ENCODE peak calls at places on chromosomes 7 and 10, in seven cellular contexts. X is neuronal stem cell, V is trophoblast cell, S is IMR-90, K is H9, A is mesendoderm, T is H1. P is an unnamed sample.

GRCh38 chr7:144144426-144144825 is 21.4 kb downstream of the OR2A14 start:
- DNase-seq in X (no peak), V (no peak), S (no peak), K (no peak), A (no peak), T (no peak), P (no peak)

GRCh38 chr7:107712025-107712424 is 31.9 kb upstream of the CBLL1 start:
- DNase-seq in X (no peak), V (no peak), S (no peak), K (no peak), A (no peak), T (no peak), P (no peak)

GRCh38 chr10:78335691-78336401 is 302.2 kb downstream of the RPS24 start:
- DNase-seq in X (no peak), V (no peak), S (peak), K (peak), A (no peak), T (no peak), P (no peak)

GRCh38 chr7:42198296-42198695 is 38.7 kb downstream of the GLI3 start:
- DNase-seq in X (no peak), V (peak), S (no peak), K (no peak), A (no peak), T (no peak), P (no peak)

GRCh38 chr7:26375604-26376207 is 84.0 kb downstream of the SNX10 start:
- DNase-seq in X (peak), V (no peak), S (no peak), K (no peak), A (peak), T (no peak), P (no peak)

GRCh38 chr10:124688889-124689670 is 55.1 kb downstream of the FAM53B start:
- DNase-seq in X (no peak), V (no peak), S (no peak), K (no peak), A (peak), T (no peak), P (no peak)

GRCh38 chr10:48271323-48271722 is 3.2 kb downstream of the FRMPD2 start:
- DNase-seq in X (no peak), V (no peak), S (no peak), K (no peak), A (no peak), T (no peak), P (no peak)

GRCh38 chr7:124812764-124813163 is 47.2 kb upstream of the GPR37 start:
- DNase-seq in X (no peak), V (no peak), S (no peak), K (no peak), A (no peak), T (no peak), P (no peak)

GRCh38 chr10:98267894-98268693 is at the start of gene LOXL4:
- DNase-seq in X (peak), V (peak), S (no peak), K (no peak), A (no peak), T (no peak), P (peak)

GRCh38 chr7:36823353-36823752 is 99.1 kb upstream of the AOAH start:
- DNase-seq in X (no peak), V (no peak), S (no peak), K (no peak), A (no peak), T (no peak), P (no peak)

GRCh38 chr7:17971392-17971791 is 31.1 kb upstream of the SNX13 start:
- DNase-seq in X (no peak), V (no peak), S (peak), K (no peak), A (no peak), T (no peak), P (peak)

GRCh38 chr10:23478570-23478969 is 39.7 kb downstream of the OTUD1 start:
- DNase-seq in X (no peak), V (no peak), S (no peak), K (no peak), A (no peak), T (no peak), P (no peak)

GRCh38 chr7:116805100-116805544 is 57.3 kb upstream of the CAPZA2 start:
- DNase-seq in X (no peak), V (no peak), S (peak), K (no peak), A (no peak), T (no peak), P (no peak)

GRCh38 chr7:64099656-64100531 is 54.7 kb downstream of the ZNF727 start:
- DNase-seq in X (no peak), V (no peak), S (no peak), K (no peak), A (no peak), T (no peak), P (no peak)

GRCh38 chr7:105224884-105225651 is 163.7 kb downstream of the SRPK2 start:
- DNase-seq in X (no peak), V (peak), S (peak), K (no peak), A (peak), T (no peak), P (peak)

GRCh38 chr10:7513936-7514335 is 103.1 kb upstream of the SFMBT2 start:
- DNase-seq in X (no peak), V (no peak), S (no peak), K (no peak), A (peak), T (no peak), P (no peak)

GRCh38 chr7:23394828-23395227 is 75.5 kb downstream of the IGF2BP3 start:
- DNase-seq in X (no peak), V (no peak), S (peak), K (no peak), A (no peak), T (no peak), P (no peak)

GRCh38 chr7:129843982-129844840 is 108.5 kb downstream of the UBE2H start:
- DNase-seq in X (no peak), V (no peak), S (no peak), K (no peak), A (peak), T (no peak), P (no peak)

GRCh38 chr10:124728071-124728829 is 15.9 kb downstream of the FAM53B start:
- DNase-seq in X (no peak), V (peak), S (peak), K (no peak), A (peak), T (no peak), P (peak)

GRCh38 chr10:97007417-97007816 is 175.3 kb downstream of the LCOR start:
- DNase-seq in X (no peak), V (no peak), S (no peak), K (no peak), A (no peak), T (no peak), P (no peak)

GRCh38 chr7:853366-854117 is 21.3 kb downstream of the SUN1 start:
- DNase-seq in X (no peak), V (no peak), S (no peak), K (no peak), A (no peak), T (no peak), P (no peak)

GRCh38 chr10:82191653-82192052 is 316.7 kb downstream of the NRG3 start:
- DNase-seq in X (no peak), V (no peak), S (no peak), K (no peak), A (no peak), T (no peak), P (no peak)

GRCh38 chr10:18523025-18523424 is 128.4 kb downstream of the NSUN6 start:
- DNase-seq in X (no peak), V (no peak), S (peak), K (no peak), A (no peak), T (no peak), P (peak)

GRCh38 chr10:128854965-128855364 is 612.1 kb upstream of the MGMT start:
- DNase-seq in X (peak), V (no peak), S (no peak), K (no peak), A (peak), T (no peak), P (no peak)

GRCh38 chr10:108204528-108205313 is 1040.2 kb upstream of the SORCS1 start:
- DNase-seq in X (peak), V (peak), S (no peak), K (peak), A (peak), T (peak), P (no peak)

GRCh38 chr7:138752568-138753518 is 45.0 kb upstream of the TMEM213 start:
- DNase-seq in X (no peak), V (peak), S (peak), K (no peak), A (peak), T (no peak), P (no peak)

GRCh38 chr10:24857001-24857695 is 95.3 kb downstream of the PRTFDC1 start:
- DNase-seq in X (no peak), V (no peak), S (no peak), K (no peak), A (no peak), T (no peak), P (no peak)

GRCh38 chr7:64618785-64619456 is 47.0 kb upstream of the ZNF107 start:
- DNase-seq in X (no peak), V (peak), S (peak), K (no peak), A (peak), T (no peak), P (peak)

DNA sequence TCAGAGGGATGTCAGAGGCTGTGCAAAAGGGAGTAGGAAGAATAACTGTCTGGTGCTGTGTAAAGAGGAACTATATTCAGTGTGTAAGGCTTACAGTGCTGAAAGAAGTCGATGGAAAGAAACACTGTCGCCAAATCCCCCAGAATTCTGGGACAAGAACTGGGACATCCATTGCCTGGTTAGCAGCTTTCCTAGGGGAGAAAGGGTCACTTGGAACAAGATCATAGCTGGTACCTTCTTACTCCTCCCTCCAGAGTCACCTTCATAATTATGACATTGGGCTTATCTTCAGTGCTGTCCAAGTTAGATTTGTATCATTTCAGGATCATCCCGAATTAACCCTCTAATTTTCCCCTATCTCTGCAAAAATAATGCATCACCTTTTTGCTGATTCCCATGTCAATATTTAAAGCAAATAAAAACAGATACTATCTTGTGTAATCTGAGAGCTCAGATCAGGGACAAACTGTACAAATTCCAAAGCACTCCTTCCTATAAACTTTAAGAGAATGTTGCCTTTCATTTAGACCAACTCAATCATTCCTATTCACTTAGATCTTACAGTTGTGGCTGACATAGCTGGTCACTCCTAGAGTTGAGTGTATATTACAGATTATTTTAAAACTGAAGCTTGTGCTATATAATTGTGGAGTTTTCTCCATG is 96.5 kb downstream of the DNAH11 start:
- DNase-seq in X (no peak), V (peak), S (no peak), K (no peak), A (no peak), T (no peak), P (no peak)
- H4K8ac ChIP-seq in X (no peak), V (no peak), S (no peak), K (no peak), A (no peak), T (no peak), P (no peak)

GRCh38 chr7:156827587-156828203 is 65.3 kb downstream of the LMBR1 start:
- DNase-seq in X (no peak), V (peak), S (peak), K (no peak), A (peak), T (no peak), P (peak)
- H4K8ac ChIP-seq in X (no peak), V (no peak), S (no peak), K (no peak), A (no peak), T (no peak), P (no peak)

DNA sequence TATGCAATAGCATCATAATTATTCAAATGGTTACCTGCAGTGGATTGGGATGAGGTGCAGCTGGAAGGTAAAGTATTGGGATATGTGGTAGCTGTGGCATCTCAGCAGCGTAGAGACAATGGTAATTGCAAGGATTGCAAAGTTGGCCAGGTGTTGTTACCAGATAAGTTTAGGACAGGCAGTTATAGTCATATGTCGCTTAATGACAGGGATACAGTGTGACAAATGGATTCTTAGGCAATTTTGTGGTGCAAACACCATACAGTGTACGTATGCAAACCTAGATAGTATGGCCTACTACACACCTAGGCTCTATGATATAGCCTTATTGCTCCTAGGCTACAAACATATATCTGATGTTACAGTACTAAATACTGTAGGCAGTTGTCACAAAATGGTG is 163.5 kb upstream of the LYZL2 start:
- DNase-seq in X (no peak), V (peak), S (no peak), K (no peak), A (no peak), T (no peak), P (no peak)
- H4K8ac ChIP-seq in X (no peak), V (no peak), S (no peak), K (no peak), A (no peak), T (no peak), P (no peak)

GRCh38 chr7:1950623-1951523 is 280.8 kb downstream of the ELFN1 start:
- DNase-seq in X (no peak), V (no peak), S (peak), K (no peak), A (no peak), T (no peak), P (no peak)

GRCh38 chr7:1948887-1949680 is 279.0 kb downstream of the ELFN1 start:
- DNase-seq in X (no peak), V (no peak), S (no peak), K (no peak), A (no peak), T (no peak), P (no peak)

GRCh38 chr7:1950066-1950622 is 280.1 kb downstream of the ELFN1 start:
- DNase-seq in X (no peak), V (no peak), S (no peak), K (no peak), A (no peak), T (no peak), P (no peak)

GRCh38 chr7:1948377-1948796 is 278.3 kb downstream of the ELFN1 start:
- DNase-seq in X (no peak), V (no peak), S (no peak), K (no peak), A (no peak), T (no peak), P (no peak)

GRCh38 chr7:1949681-1950055 is 279.6 kb downstream of the ELFN1 start:
- DNase-seq in X (no peak), V (no peak), S (no peak), K (no peak), A (no peak), T (no peak), P (no peak)
- H4K8ac ChIP-seq in X (no peak), V (no peak), S (no peak), K (no peak), A (no peak), T (no peak), P (no peak)

GRCh38 chr7:4017785-4018184 is 664.3 kb upstream of the FOXK1 start:
- DNase-seq in X (no peak), V (no peak), S (no peak), K (no peak), A (no peak), T (no peak), P (no peak)
- H4K8ac ChIP-seq in X (no peak), V (no peak), S (no peak), K (no peak), A (no peak), T (no peak), P (no peak)

DNA sequence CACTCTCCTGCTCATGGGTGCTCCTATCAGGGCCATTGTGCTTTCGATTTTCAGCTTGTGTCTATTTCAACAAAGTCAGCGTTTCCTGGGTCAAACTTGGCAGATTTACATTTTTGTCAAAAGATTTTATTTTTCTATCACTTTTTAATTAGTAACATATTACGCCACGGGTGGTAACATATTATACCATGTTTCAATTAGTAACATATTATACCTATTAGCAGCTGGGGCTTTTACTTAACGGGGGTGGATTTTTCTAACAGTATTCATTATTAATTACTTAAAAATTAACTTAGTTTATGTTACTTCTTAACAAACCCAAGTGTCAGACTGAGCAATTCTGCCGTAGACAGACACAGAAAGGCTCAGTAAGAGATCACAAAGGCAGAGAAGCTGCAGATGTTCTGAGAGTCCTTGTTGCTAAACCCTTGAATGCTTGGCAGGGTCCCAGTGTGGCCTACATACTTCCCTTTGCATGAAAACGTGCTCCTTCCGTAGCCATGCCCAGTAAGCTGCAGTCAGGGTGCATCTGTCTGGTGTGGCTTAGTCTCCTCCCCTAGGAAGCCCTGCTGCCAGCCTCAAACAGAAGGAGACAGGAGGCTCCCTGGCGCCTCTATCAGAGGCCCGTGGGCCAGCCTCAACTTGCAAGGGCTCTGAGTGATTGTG is 263.1 kb upstream of the CXCL12 start:
- DNase-seq in X (no peak), V (no peak), S (peak), K (no peak), A (no peak), T (no peak), P (no peak)
- H4K8ac ChIP-seq in X (no peak), V (no peak), S (no peak), K (no peak), A (no peak), T (no peak), P (no peak)

GRCh38 chr7:141265668-141266067 is 191.8 kb downstream of the TMEM178B start:
- DNase-seq in X (no peak), V (no peak), S (no peak), K (no peak), A (no peak), T (no peak), P (no peak)
- H4K8ac ChIP-seq in X (no peak), V (no peak), S (no peak), K (no peak), A (no peak), T (no peak), P (no peak)

DNA sequence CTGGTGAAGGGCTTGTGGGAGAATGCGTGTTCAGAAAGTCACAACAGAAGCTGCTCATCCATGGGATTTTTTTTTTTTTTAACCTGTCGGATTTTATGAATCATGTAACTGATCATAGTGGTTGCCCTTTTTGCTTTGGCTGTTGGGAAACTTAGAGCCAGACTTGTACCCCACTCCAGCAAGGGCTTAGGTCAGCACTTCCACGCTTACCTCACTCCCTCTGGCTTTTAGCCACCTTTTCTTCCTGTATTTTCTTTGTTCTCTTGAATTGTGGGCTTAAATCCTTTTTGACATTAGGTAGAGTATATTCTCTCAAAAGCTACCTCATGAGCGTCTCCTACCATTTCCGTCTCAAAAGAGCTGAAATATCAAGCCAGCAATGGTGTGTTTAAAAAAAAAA is 113.6 kb upstream of the BTBD16 start:
- DNase-seq in X (no peak), V (no peak), S (peak), K (no peak), A (no peak), T (no peak), P (no peak)
- H4K8ac ChIP-seq in X (no peak), V (no peak), S (no peak), K (no peak), A (no peak), T (no peak), P (no peak)

P was measured in mesenchymal stem cell.